ENCODE peak calls at places on chromosomes 2 and 18, in nine cellular contexts. C, U, R, X, E, L, B, V and T are unnamed samples.
A peak's percentile ranks its signal among the peaks of the same experiment; 100 is the strongest.

GRCh38 chr18:38174173-38174572 is 608.6 kb upstream of the CELF4 start:
- DNase-seq in C (no peak), U (no peak), R (no peak), X (no peak), E (no peak), L (no peak), B (no peak), V (no peak), T (no peak)

GRCh38 chr2:99488999-99489757 is 639 bp downstream of the REV1 start:
- DNase-seq in C (peak; percentile 77), U (peak; percentile 50), R (no peak), X (no peak), E (no peak), L (peak; percentile 88), B (peak; percentile 30), V (peak; percentile 79), T (peak; percentile 31)

GRCh38 chr2:91748869-91749268 is 3057.4 kb downstream of the RPIA start:
- DNase-seq in C (peak; percentile 5), U (no peak), R (no peak), X (no peak), E (no peak), L (no peak), B (no peak), V (no peak), T (no peak)

GRCh38 chr2:180291552-180292421 is 284.7 kb upstream of the CWC22 start:
- DNase-seq in C (no peak), U (no peak), R (no peak), X (no peak), E (no peak), L (no peak), B (no peak), V (no peak), T (no peak)

GRCh38 chr2:67463810-67464209 is 66.7 kb downstream of the ETAA1 start:
- DNase-seq in C (no peak), U (no peak), R (no peak), X (no peak), E (peak; percentile 97), L (no peak), B (no peak), V (no peak), T (peak; percentile 80)

GRCh38 chr2:42764096-42764495 is at the start of gene OXER1:
- DNase-seq in C (no peak), U (no peak), R (no peak), X (no peak), E (no peak), L (no peak), B (no peak), V (no peak), T (no peak)

GRCh38 chr18:62939433-62939832 is 224.1 kb downstream of the PHLPP1 start:
- DNase-seq in C (no peak), U (no peak), R (no peak), X (no peak), E (no peak), L (no peak), B (no peak), V (no peak), T (no peak)

GRCh38 chr2:45303417-45304202 is 294.4 kb upstream of the SIX2 start:
- DNase-seq in C (no peak), U (no peak), R (no peak), X (no peak), E (no peak), L (no peak), B (no peak), V (no peak), T (no peak)

GRCh38 chr18:62611395-62612241 is 88.8 kb downstream of the ZCCHC2 start:
- DNase-seq in C (peak; percentile 37), U (no peak), R (no peak), X (no peak), E (no peak), L (no peak), B (no peak), V (peak; percentile 46), T (no peak)

GRCh38 chr2:207854484-207855386 is 85.0 kb upstream of the FZD5 start:
- DNase-seq in C (no peak), U (no peak), R (no peak), X (no peak), E (no peak), L (no peak), B (no peak), V (no peak), T (no peak)

GRCh38 chr18:8548186-8548585 is 61.1 kb upstream of the RAB12 start:
- DNase-seq in C (no peak), U (no peak), R (no peak), X (no peak), E (no peak), L (no peak), B (no peak), V (no peak), T (no peak)

GRCh38 chr2:242020196-242021004 is 150.9 kb downstream of the RTP5 start:
- DNase-seq in C (no peak), U (no peak), R (no peak), X (no peak), E (no peak), L (peak; percentile 53), B (no peak), V (peak; percentile 52), T (peak; percentile 51)

GRCh38 chr2:171792922-171793580 is 101.0 kb downstream of the SLC25A12 start:
- DNase-seq in C (no peak), U (no peak), R (no peak), X (no peak), E (no peak), L (no peak), B (no peak), V (no peak), T (no peak)

GRCh38 chr2:4516362-4516761 is 813.0 kb downstream of the DCDC2C start:
- DNase-seq in C (no peak), U (no peak), R (no peak), X (no peak), E (no peak), L (no peak), B (no peak), V (no peak), T (no peak)

GRCh38 chr18:9750112-9750511 is 42.0 kb downstream of the RAB31 start:
- DNase-seq in C (no peak), U (no peak), R (no peak), X (no peak), E (no peak), L (no peak), B (no peak), V (no peak), T (no peak)

GRCh38 chr18:57533399-57533884 is 53.1 kb downstream of the FECH start:
- DNase-seq in C (peak; percentile 53), U (no peak), R (peak; percentile 14), X (no peak), E (no peak), L (no peak), B (peak; percentile 14), V (no peak), T (no peak)

GRCh38 chr18:3062798-3063563 is 50.0 kb upstream of the LPIN2 start:
- DNase-seq in C (peak; percentile 69), U (peak; percentile 82), R (peak; percentile 10), X (no peak), E (peak; percentile 43), L (peak; percentile 87), B (peak; percentile 70), V (peak; percentile 58), T (peak; percentile 53)

GRCh38 chr2:160742679-160743078 is 249.1 kb upstream of the RBMS1 start:
- DNase-seq in C (no peak), U (no peak), R (no peak), X (no peak), E (no peak), L (peak; percentile 53), B (no peak), V (no peak), T (no peak)

GRCh38 chr18:58847383-58848071 is 17.1 kb upstream of the ZNF532 start:
- DNase-seq in C (peak; percentile 42), U (peak; percentile 22), R (no peak), X (no peak), E (no peak), L (no peak), B (peak; percentile 55), V (peak; percentile 36), T (no peak)

GRCh38 chr2:57850415-57851130 is 196.0 kb upstream of the VRK2 start:
- DNase-seq in C (no peak), U (no peak), R (no peak), X (no peak), E (no peak), L (no peak), B (no peak), V (no peak), T (no peak)

GRCh38 chr2:46158661-46159060 is 138.5 kb upstream of the EPAS1 start:
- DNase-seq in C (no peak), U (no peak), R (no peak), X (no peak), E (no peak), L (no peak), B (no peak), V (no peak), T (no peak)

GRCh38 chr2:63488118-63488713 is 100.1 kb downstream of the WDPCP start:
- DNase-seq in C (peak; percentile 10), U (peak; percentile 8), R (peak; percentile 4), X (peak; percentile 6), E (peak; percentile 7), L (no peak), B (no peak), V (no peak), T (peak; percentile 12)

GRCh38 chr2:239369631-239370161 is 31.1 kb downstream of the HDAC4 start:
- DNase-seq in C (no peak), U (peak; percentile 88), R (no peak), X (no peak), E (no peak), L (peak; percentile 73), B (no peak), V (no peak), T (no peak)

GRCh38 chr2:154638768-154639167 is 59.7 kb upstream of the KCNJ3 start:
- DNase-seq in C (no peak), U (no peak), R (no peak), X (no peak), E (no peak), L (no peak), B (no peak), V (no peak), T (no peak)

GRCh38 chr2:85001595-85001994 is 30.6 kb downstream of the KCMF1 start:
- DNase-seq in C (no peak), U (no peak), R (no peak), X (no peak), E (no peak), L (no peak), B (no peak), V (no peak), T (no peak)

GRCh38 chr2:195488567-195488966 is 168.5 kb upstream of the SLC39A10 start:
- DNase-seq in C (no peak), U (no peak), R (no peak), X (no peak), E (no peak), L (no peak), B (no peak), V (no peak), T (no peak)

GRCh38 chr2:62393293-62393692 is 112.7 kb downstream of the TMEM17 start:
- DNase-seq in C (no peak), U (no peak), R (no peak), X (no peak), E (no peak), L (no peak), B (no peak), V (no peak), T (no peak)

GRCh38 chr18:47721876-47722275 is 208.6 kb downstream of the SMAD2 start:
- DNase-seq in C (no peak), U (no peak), R (no peak), X (no peak), E (no peak), L (no peak), B (no peak), V (no peak), T (no peak)

GRCh38 chr18:61322265-61322873 is 10.9 kb upstream of the CDH20 start:
- DNase-seq in C (peak; percentile 86), U (peak; percentile 69), R (peak; percentile 23), X (peak; percentile 4), E (peak; percentile 16), L (peak; percentile 65), B (peak; percentile 83), V (peak; percentile 40), T (peak; percentile 75)

GRCh38 chr2:127675335-127676261 is at the start of gene LIMS2:
- DNase-seq in C (peak; percentile 60), U (no peak), R (no peak), X (no peak), E (no peak), L (peak; percentile 80), B (no peak), V (peak; percentile 68), T (peak; percentile 11)

GRCh38 chr2:111622859-111623258 is 261.1 kb downstream of the ANAPC1 start:
- DNase-seq in C (no peak), U (no peak), R (no peak), X (no peak), E (no peak), L (no peak), B (no peak), V (no peak), T (no peak)